ENCODE peak calls at places on chromosomes 6 and 20, in seven cellular contexts. Z, C, Q, U, X, S and B are unnamed samples. For H3K27me3, the result is how much of the 10 kb centered on the place peaks cover.

GRCh38 chr6:43199912-43200311 is 17.9 kb downstream of the CUL9 start:
- DNase-seq in Q (no peak), U (no peak), C (no peak), S (no peak), Z (no peak), X (no peak), B (no peak)

GRCh38 chr6:81608776-81609175 is 143.7 kb downstream of the TENT5A start:
- DNase-seq in U (no peak), C (no peak), X (no peak), Q (no peak), S (no peak), Z (no peak), B (no peak)

GRCh38 chr6:12592634-12593033 is 123.9 kb upstream of the PHACTR1 start:
- DNase-seq in U (peak), Z (peak), S (peak), Q (no peak), C (no peak), X (peak), B (no peak)

GRCh38 chr20:6783752-6784725 is 16.6 kb downstream of the BMP2 start:
- DNase-seq in X (no peak), Z (peak), S (no peak), C (no peak), Q (no peak), U (no peak), B (no peak)

GRCh38 chr6:110364364-110364763 is 6.2 kb upstream of the METTL24 start:
- DNase-seq in Z (no peak), X (no peak), Q (no peak), S (no peak), U (no peak), C (no peak), B (no peak)

GRCh38 chr6:159061805-159062563 is 17.2 kb upstream of the TAGAP start:
- DNase-seq in Q (no peak), X (no peak), Z (no peak), C (no peak), U (no peak), S (no peak), B (no peak)

GRCh38 chr6:47098570-47098993 is 56.5 kb upstream of the ADGRF1 start:
- DNase-seq in U (peak), Z (peak), Q (no peak), C (no peak), X (peak), S (no peak), B (no peak)

GRCh38 chr20:40892642-40893041 is 136.0 kb upstream of the TOP1 start:
- DNase-seq in C (no peak), X (no peak), U (no peak), S (no peak), Z (no peak), Q (no peak), B (no peak)

GRCh38 chr20:34861386-34862084 is 11.1 kb downstream of the GGT7 start:
- DNase-seq in Z (no peak), C (peak), U (peak), Q (no peak), S (no peak), X (no peak), B (no peak)

GRCh38 chr6:38055210-38055609 is 235.7 kb downstream of the ZFAND3 start:
- DNase-seq in U (no peak), S (no peak), Z (no peak), Q (no peak), X (no peak), C (no peak), B (no peak)

GRCh38 chr6:38058022-38058421 is 238.5 kb downstream of the ZFAND3 start:
- DNase-seq in S (no peak), X (peak), C (no peak), Q (no peak), Z (peak), U (no peak), B (peak)

GRCh38 chr6:38052035-38052434 is 232.5 kb downstream of the ZFAND3 start:
- DNase-seq in X (peak), Z (peak), S (no peak), U (no peak), C (no peak), Q (no peak), B (no peak)

GRCh38 chr6:38054526-38054925 is 235.0 kb downstream of the ZFAND3 start:
- DNase-seq in X (no peak), Q (no peak), S (no peak), Z (no peak), C (no peak), U (no peak), B (no peak)

DNA sequence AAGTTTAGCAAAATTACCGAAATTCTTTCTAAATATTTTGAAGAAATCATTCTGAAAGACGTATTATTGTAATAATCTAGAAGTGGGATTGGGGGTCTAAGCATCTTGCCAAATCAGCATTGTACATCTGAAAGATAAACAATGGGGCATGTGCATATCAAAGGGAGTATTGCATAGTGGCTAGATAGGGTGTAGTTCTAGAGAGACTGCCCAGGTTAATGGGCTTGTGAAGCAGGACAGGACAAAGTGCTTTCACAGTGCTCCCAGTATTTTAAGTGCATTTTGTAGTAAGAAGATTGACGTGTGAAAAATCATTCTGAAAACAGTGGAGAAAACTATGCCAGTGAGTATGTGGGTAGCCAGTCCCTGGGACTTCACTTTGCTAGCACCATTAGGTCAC is 236.8 kb downstream of the ZFAND3 start:
- DNase-seq in Z (no peak), X (no peak), Q (no peak), U (no peak), S (no peak), C (no peak), B (no peak)
- H3K27me3 ChIP-seq in Z (under half), X (under half), Q (under half), U (under half), S (under half), C (under half), B (under half)

GRCh38 chr6:83539678-83540077 is 27.3 kb downstream of the PRSS35 start:
- DNase-seq in Z (no peak), U (no peak), Q (no peak), C (no peak), S (no peak), X (no peak), B (no peak)

GRCh38 chr6:83536034-83536646 is 23.8 kb downstream of the PRSS35 start:
- DNase-seq in U (peak), X (peak), S (peak), Z (peak), Q (no peak), C (no peak), B (no peak)

GRCh38 chr6:83536647-83537589 is 24.6 kb downstream of the PRSS35 start:
- DNase-seq in S (no peak), X (no peak), Q (no peak), C (no peak), Z (no peak), U (no peak), B (no peak)
- TF ChIP-seq CTCF in S (no peak), X (no peak), Q (no peak), C (no peak), Z (no peak), U (no peak), B (no peak)

GRCh38 chr6:148147431-148147830 is 195.2 kb upstream of the SASH1 start:
- DNase-seq in C (no peak), X (no peak), S (no peak), Q (no peak), U (no peak), Z (no peak), B (no peak)

GRCh38 chr6:148142821-148143220 is 199.8 kb upstream of the SASH1 start:
- DNase-seq in U (no peak), C (no peak), S (no peak), Z (no peak), X (no peak), Q (no peak), B (no peak)

GRCh38 chr6:148146717-148147116 is 195.9 kb upstream of the SASH1 start:
- DNase-seq in Z (peak), S (no peak), Q (no peak), X (peak), U (no peak), C (no peak), B (no peak)

GRCh38 chr6:148143771-148144170 is 198.9 kb upstream of the SASH1 start:
- DNase-seq in X (no peak), U (no peak), S (no peak), Z (no peak), Q (no peak), C (no peak), B (no peak)

DNA sequence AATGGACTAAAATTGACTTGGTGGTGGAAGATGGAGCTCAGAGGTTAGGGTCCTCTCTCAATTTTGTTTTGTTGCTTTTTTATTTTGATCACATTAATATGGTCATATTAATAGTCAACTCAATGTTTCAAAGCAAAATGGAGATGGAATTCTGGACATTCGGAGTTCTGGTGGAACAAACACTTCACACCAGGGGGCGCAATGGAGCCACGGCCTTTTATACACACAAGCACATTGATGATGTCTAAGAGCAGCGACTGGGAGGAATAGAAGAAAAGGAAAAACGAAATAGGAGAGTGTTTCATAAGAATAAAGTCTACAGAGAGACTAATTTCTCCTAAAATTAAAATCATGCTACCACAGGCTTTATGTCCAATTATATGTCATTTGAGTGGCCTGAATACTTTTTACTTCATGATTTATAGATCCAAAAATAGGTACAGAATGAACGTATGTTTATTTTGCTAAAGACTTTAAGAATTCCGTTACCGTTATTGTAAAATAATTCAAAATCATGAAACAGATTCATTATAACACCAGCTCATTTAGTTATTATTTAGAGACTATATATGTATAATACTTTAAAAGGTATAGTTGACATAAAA is 197.6 kb upstream of the SASH1 start:
- DNase-seq in S (peak), U (peak), C (peak), X (peak), Z (peak), Q (peak), B (no peak)
- H3K4me3 ChIP-seq in S (no peak), U (no peak), C (no peak), X (no peak), Z (no peak), Q (no peak), B (no peak)

GRCh38 chr6:108171918-108172516 is 6.2 kb downstream of the NR2E1 start:
- DNase-seq in U (no peak), C (no peak), Z (no peak), X (no peak), S (no peak), Q (no peak), B (no peak)
- H3K27me3 ChIP-seq in U (under half), C (half or more), Z (half or more), X (half or more), S (half or more), Q (half or more), B (under half)

GRCh38 chr6:89596056-89596455 is 42.5 kb downstream of the LYRM2 start:
- DNase-seq in S (no peak), U (no peak), C (no peak), Q (no peak), Z (no peak), X (no peak), B (peak)

GRCh38 chr6:89596484-89596883 is 42.1 kb downstream of the LYRM2 start:
- DNase-seq in Z (peak), X (no peak), S (no peak), U (no peak), Q (no peak), C (no peak), B (no peak)

GRCh38 chr6:89599727-89600126 is 38.8 kb downstream of the LYRM2 start:
- DNase-seq in Z (no peak), C (no peak), Q (no peak), S (no peak), X (no peak), U (no peak), B (no peak)

GRCh38 chr6:89597372-89597771 is 41.2 kb downstream of the LYRM2 start:
- DNase-seq in S (no peak), C (no peak), X (no peak), Q (no peak), Z (no peak), U (no peak), B (no peak)

DNA sequence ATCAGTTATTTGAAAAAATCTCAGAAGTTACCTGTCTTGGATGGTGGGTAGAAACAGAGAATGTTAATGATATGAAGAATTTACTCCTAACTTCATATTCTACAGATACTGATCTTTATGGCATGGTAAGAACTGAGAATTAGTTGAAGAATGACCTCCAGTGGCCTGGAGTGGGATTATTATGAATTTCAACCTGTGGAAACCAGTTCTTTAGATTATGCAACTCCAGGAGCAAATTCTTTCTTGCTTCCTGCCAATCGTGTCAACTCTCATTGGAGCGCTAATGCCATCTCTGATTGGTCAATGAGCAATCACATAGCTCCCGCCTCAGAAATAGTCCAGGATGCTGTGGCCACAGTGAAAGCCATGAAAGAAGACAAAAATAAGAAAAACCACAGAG is 40.6 kb downstream of the LYRM2 start:
- DNase-seq in S (no peak), X (peak), Q (no peak), Z (peak), U (no peak), C (no peak), B (no peak)
- TF ChIP-seq CTCF in S (peak), X (peak), Q (no peak), Z (peak), U (peak), C (peak), B (peak)

GRCh38 chr6:22239261-22239660 is 57.6 kb downstream of the PRL start:
- DNase-seq in C (no peak), U (no peak), Z (no peak), S (no peak), Q (no peak), X (no peak), B (no peak)
- H3K4me3 ChIP-seq in C (no peak), U (no peak), Z (no peak), S (no peak), Q (no peak), X (no peak), B (no peak)

GRCh38 chr6:44292661-44293365 is 20.3 kb downstream of the AARS2 start:
- DNase-seq in U (no peak), C (no peak), Q (no peak), S (no peak), Z (no peak), X (no peak), B (no peak)

GRCh38 chr6:44286747-44287146 is 16.5 kb downstream of the TMEM151B start:
- DNase-seq in X (no peak), C (no peak), Q (no peak), S (no peak), U (no peak), Z (no peak), B (no peak)

GRCh38 chr6:44286285-44286565 is 16.0 kb downstream of the TMEM151B start:
- DNase-seq in Q (no peak), C (no peak), Z (no peak), X (no peak), S (no peak), U (no peak), B (no peak)

GRCh38 chr6:44291841-44292240 is 21.3 kb downstream of the AARS2 start:
- DNase-seq in C (no peak), Z (no peak), Q (no peak), S (no peak), U (no peak), X (no peak), B (no peak)

DNA sequence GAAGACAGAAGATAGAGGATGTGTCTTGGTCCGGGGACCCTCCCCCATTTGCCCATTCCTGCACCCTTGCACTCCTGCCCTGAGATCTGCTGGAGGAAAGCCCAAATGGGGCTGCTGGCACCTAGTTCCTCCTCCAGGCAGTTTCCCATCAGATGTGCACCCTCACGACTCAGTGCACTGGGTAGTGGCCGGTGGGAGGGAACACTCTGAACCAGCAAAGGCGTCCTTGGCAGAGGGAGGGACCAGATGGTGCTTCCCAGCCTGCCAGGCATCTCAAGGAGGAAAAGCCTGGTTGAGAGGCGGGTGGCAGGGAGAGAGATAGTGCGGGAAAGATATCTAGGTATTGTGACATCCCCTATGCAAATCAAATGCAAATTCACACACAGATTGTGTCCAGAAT is 19.5 kb downstream of the TMEM151B start:
- DNase-seq in Z (no peak), U (peak), X (no peak), Q (no peak), C (no peak), S (no peak), B (no peak)
- H3K27me3 ChIP-seq in Z (under half), U (under half), X (under half), Q (under half), C (half or more), S (half or more), B (under half)

GRCh38 chr20:50992733-50993457 is 30.0 kb downstream of the KCNG1 start:
- DNase-seq in Q (no peak), X (peak), C (no peak), S (peak), U (no peak), Z (peak), B (no peak)
- TF ChIP-seq CTCF in Q (peak), X (peak), C (peak), S (peak), U (peak), Z (peak), B (peak)